ENCODE peak calls at places on chromosomes 1 and 21, in four cellular contexts. N is IMR-90, H is GM12878, X is K562. A is an unnamed sample.

GRCh38 chr1:39282537-39283216 is 78.2 kb downstream of the MACF1 start:
- DNase-seq in X (no peak), N (peak), H (no peak), A (no peak)

GRCh38 chr21:35428041-35428400 is 378.9 kb upstream of the RUNX1 start:
- DNase-seq in N (peak), H (no peak), X (no peak), A (no peak)

GRCh38 chr1:20878799-20879198 is 91.7 kb upstream of the HP1BP3 start:
- DNase-seq in N (no peak), H (no peak), X (no peak), A (no peak)

GRCh38 chr1:16017076-16017460 is 775 bp downstream of the HSPB7 start:
- DNase-seq in X (no peak), N (no peak), H (no peak), A (no peak)

GRCh38 chr1:154474802-154475201 is 27.2 kb upstream of the TDRD10 start:
- DNase-seq in H (no peak), N (peak), X (no peak), A (peak)

GRCh38 chr1:45954401-45954847 is 151.0 kb downstream of the MAST2 start:
- DNase-seq in X (peak), N (peak), H (no peak), A (peak)

GRCh38 chr1:216523449-216524190 is 100.4 kb upstream of the USH2A start:
- DNase-seq in X (no peak), H (no peak), N (peak), A (no peak)

GRCh38 chr1:201153474-201154388 is 543 bp downstream of the TMEM9 start:
- DNase-seq in N (peak), X (peak), H (no peak), A (no peak)

GRCh38 chr1:8727809-8728213 is 89.6 kb downstream of the RERE start:
- DNase-seq in X (no peak), H (no peak), N (no peak), A (no peak)

GRCh38 chr1:19596065-19596718 is 47.9 kb upstream of the NBL1 start:
- DNase-seq in X (peak), N (peak), H (no peak), A (no peak)

GRCh38 chr1:55427576-55427975 is 212.4 kb upstream of the USP24 start:
- DNase-seq in X (no peak), N (no peak), H (no peak), A (no peak)

GRCh38 chr1:63799810-63800209 is 26.0 kb downstream of the ROR1 start:
- DNase-seq in N (peak), H (no peak), X (no peak), A (no peak)

GRCh38 chr21:25985990-25986389 is 184.6 kb downstream of the APP start:
- DNase-seq in X (no peak), H (no peak), N (no peak), A (no peak)

GRCh38 chr1:114685851-114686250 is 9.5 kb downstream of the AMPD1 start:
- DNase-seq in X (no peak), H (no peak), N (no peak), A (no peak)

DNA sequence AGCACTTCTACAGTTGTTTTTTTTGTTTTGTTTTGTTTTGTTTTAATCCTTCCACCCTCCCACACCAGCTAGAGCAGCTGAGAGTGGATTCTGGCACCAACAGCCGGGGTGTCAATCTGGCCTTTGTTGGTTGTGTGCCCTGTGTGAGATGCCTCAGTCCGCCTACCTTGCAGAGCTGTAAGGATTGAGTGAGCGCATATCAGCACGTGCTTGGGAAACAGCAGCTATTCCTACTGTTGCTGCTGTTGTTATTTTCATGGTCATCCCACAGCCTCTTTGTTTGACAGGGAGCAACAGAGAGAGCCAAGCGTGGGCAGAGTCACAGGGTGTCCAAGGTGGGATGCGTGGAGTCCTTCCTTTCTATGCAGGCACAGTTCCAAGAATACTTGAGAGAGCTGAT is 50.3 kb downstream of the PGBD5 start:
- DNase-seq in N (no peak), H (no peak), X (no peak), A (no peak)
- TF ChIP-seq FOS in N (no peak), H (no peak), X (no peak), A (no peak)

GRCh38 chr1:245462161-245462560 is 307.4 kb downstream of the KIF26B start:
- DNase-seq in N (no peak), H (no peak), X (no peak), A (no peak)

GRCh38 chr1:245465666-245466065 is 310.9 kb downstream of the KIF26B start:
- DNase-seq in N (no peak), H (no peak), X (no peak), A (no peak)

GRCh38 chr1:245464290-245464689 is 309.5 kb downstream of the KIF26B start:
- DNase-seq in X (no peak), N (no peak), H (no peak), A (no peak)

GRCh38 chr1:245461681-245462080 is 306.9 kb downstream of the KIF26B start:
- DNase-seq in N (no peak), H (no peak), X (no peak), A (no peak)

DNA sequence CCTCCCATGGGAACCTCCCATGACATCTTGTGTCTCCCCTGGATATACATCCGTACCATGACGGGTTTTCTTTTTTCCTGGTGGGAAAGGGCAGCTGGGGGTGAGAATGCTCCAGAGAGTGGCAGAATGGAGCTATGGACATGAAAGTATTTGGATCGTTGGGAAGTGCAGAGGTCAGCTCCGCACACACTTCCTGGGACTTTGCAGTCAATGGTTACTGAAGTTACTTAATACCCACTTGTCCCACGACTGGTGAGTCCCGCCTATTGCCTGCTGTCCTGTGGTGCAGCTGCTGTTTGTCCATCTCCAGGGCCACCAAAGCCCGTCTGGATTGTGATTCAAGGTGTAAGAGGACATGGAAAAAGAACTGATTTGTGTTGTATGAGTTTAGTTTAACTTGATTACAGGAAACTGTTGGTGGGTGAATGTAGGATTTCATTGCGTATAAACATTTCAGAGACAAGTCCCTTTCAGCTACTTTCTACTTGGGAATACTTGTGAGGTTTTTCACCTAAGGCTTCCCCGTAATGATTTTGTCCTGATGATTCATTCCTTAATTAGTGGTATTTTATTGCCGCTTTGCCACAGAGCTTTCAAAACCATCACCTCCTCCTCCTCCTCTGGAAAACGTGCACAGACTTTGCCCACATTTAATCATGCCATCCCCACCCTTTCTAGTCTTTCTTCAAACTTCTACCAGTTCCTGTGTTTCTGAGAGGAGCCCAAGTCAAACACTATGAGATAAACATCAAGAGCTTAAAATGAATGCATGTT is 308.8 kb downstream of the KIF26B start:
- DNase-seq in N (no peak), X (no peak), H (no peak), A (no peak)
- TF ChIP-seq FOS in N (no peak), X (no peak), H (no peak), A (no peak)

DNA sequence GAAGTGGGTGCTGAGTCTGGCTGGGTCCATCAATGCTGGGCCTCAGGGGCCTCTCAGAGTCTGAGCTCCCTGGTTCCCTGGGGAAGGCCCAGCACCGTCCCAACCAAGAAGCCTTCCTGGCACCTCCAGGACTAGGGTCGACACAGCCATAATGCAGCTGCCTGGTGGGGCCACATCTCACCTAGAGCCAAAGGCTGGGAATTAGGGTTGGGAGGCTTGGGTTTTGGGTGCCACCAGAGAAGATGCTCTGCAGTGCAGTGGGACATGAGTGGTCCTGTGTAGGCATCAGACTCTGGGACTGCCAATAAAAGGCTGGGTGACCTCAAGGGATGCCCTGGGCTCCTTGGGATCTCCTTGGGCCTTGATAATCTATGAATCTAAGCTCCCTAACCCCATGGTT is 2.5 kb downstream of the MYBPH start:
- DNase-seq in H (no peak), X (no peak), N (no peak), A (no peak)
- TF ChIP-seq FOS in H (no peak), X (no peak), N (no peak), A (no peak)

GRCh38 chr1:159815926-159816325 is 10.7 kb upstream of the SLAMF8 start:
- DNase-seq in H (no peak), X (no peak), N (no peak), A (no peak)

GRCh38 chr1:159821171-159821867 is 5.4 kb upstream of the SLAMF8 start:
- DNase-seq in N (peak), X (peak), H (no peak), A (no peak)

GRCh38 chr1:159823401-159823800 is 3.3 kb upstream of the SLAMF8 start:
- DNase-seq in N (no peak), X (no peak), H (no peak), A (no peak)

DNA sequence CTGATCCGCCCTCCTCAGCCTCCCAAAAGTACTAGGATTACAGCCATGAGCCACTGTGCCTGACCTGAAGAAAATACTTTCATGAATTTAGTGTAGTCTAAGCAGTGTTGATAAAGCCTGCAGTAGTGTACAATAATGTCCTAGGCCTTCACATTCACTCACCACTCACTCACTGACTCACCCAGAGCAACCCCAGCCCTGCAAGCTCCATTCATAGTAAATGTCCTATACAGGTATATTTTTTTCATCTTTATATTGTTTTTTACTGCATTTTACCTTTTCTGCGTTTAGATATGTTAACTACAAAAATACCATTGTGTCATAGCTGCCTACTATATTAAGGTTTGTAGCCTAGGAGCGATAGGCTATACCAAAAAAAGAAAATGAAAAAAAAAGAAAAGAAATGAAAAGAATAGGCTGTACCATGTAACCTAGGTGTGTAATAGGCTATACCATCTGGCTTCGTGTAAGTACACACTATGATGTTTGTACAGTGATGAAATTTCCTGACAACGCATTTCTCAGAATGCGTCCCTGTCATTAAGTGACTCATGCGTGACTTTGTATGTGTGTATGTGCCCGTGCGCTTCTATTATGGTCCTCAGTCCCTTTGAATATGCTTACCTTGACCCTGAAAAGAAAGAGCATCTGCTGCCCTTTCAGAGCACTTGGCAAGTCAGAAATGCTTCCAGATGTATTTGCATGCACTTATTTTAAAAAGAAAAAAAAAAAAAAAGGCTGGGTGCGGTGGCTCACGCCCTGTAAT is 9.2 kb upstream of the SLAMF8 start:
- DNase-seq in H (no peak), X (peak), N (no peak), A (peak)
- TF ChIP-seq FOS in H (no peak), X (peak), N (no peak), A (peak)

GRCh38 chr1:180636138-180636537 is 4.3 kb downstream of the XPR1 start:
- DNase-seq in H (no peak), N (peak), X (peak), A (peak)
- TF ChIP-seq FOS in H (no peak), N (no peak), X (no peak), A (no peak)

GRCh38 chr1:225772848-225773247 is 4.8 kb upstream of the SRP9 start:
- DNase-seq in X (no peak), H (no peak), N (no peak), A (no peak)
- TF ChIP-seq FOS in X (no peak), H (no peak), N (no peak), A (no peak)

GRCh38 chr21:44728716-44729115 is 17.3 kb upstream of the TSPEAR start:
- DNase-seq in N (no peak), H (no peak), X (no peak), A (no peak)

GRCh38 chr21:44730951-44731579 is 19.7 kb upstream of the TSPEAR start:
- DNase-seq in H (no peak), X (peak), N (no peak), A (no peak)

GRCh38 chr21:44730028-44730395 is 18.6 kb upstream of the TSPEAR start:
- DNase-seq in X (no peak), H (no peak), N (no peak), A (no peak)

GRCh38 chr21:44727757-44728156 is 16.4 kb upstream of the TSPEAR start:
- DNase-seq in X (no peak), N (no peak), H (no peak), A (no peak)

DNA sequence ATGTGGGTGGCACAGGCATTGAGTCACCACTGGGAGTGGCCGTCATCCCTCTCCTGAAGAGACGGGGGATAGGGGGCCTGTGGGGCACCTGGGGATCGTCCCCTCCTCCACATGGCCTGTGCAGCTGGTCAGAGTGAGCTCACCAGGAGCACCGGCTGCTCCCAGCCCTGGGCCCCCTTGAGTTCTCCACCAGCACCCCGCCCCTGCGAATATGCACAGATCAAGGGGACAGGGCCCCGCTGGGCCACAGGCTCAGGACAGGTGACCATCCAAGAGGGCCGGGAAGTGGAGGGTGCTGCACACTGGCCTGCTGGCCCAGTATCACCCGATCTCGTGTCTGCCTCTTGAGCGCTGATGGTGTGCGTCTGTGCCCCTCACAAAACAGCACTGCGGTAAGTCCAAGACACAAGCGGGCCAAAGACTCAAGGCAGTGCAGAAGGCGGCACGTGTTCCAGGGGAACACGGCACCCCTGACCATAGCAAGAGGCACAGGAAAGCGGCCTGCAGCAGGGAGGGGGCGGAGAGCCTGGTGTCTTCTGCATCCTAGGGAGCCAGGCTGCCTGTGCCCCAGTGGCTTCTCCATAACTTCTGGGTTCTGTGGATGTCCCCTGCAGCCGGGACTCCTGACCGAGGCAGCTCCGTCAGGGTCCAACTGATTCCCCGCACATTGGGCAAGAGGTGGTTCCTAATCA is 18.1 kb upstream of the TSPEAR start:
- DNase-seq in N (no peak), X (no peak), H (no peak), A (no peak)
- TF ChIP-seq FOS in N (no peak), X (no peak), H (no peak), A (no peak)

GRCh38 chr1:5989286-5989605 is 3.0 kb downstream of the NPHP4 start:
- DNase-seq in N (no peak), H (no peak), X (no peak), A (no peak)
- TF ChIP-seq FOS in N (no peak), H (no peak), X (no peak), A (no peak)

A was measured in endothelial cell of umbilical vein.